ENCODE peak calls at places on chromosomes 1 and 21, in seven cellular contexts. C, B, D, H, T, N and G are unnamed samples.

GRCh38 chr1:156591181-156591431 is 470 bp upstream of the NAXE start:
- DNase-seq in C (no peak), B (no peak), D (no peak), H (no peak), T (no peak), N (no peak), G (no peak)

GRCh38 chr1:174003867-174004266 is 18.3 kb downstream of the RC3H1 start:
- DNase-seq in C (no peak), B (no peak), D (no peak), H (no peak), T (no peak), N (no peak), G (no peak)

GRCh38 chr21:42264245-42265195 is 45.6 kb downstream of the ABCG1 start:
- DNase-seq in C (no peak), B (no peak), D (no peak), H (no peak), T (no peak), N (no peak), G (no peak)

GRCh38 chr1:221841291-221841982 is 99.5 kb upstream of the DUSP10 start:
- DNase-seq in C (no peak), B (peak; percentile 78), D (no peak), H (peak; percentile 58), T (no peak), N (no peak), G (peak; percentile 77)

GRCh38 chr21:15209224-15209623 is 144.4 kb upstream of the NRIP1 start:
- DNase-seq in C (peak; percentile 58), B (no peak), D (no peak), H (no peak), T (no peak), N (no peak), G (no peak)

GRCh38 chr1:217747156-217747769 is 116.1 kb downstream of the SPATA17 start:
- DNase-seq in C (peak; percentile 75), B (peak; percentile 62), D (no peak), H (peak; percentile 34), T (peak; percentile 16), N (no peak), G (peak; percentile 74)

GRCh38 chr1:36609241-36610027 is 126.7 kb upstream of the CSF3R start:
- DNase-seq in C (peak; percentile 83), B (peak; percentile 62), D (no peak), H (peak; percentile 31), T (peak; percentile 92), N (peak; percentile 57), G (peak; percentile 32)

GRCh38 chr1:203342192-203342940 is 8.6 kb downstream of the FMOD start:
- DNase-seq in C (peak; percentile 71), B (peak; percentile 61), D (no peak), H (peak; percentile 44), T (peak; percentile 79), N (peak; percentile 55), G (peak; percentile 72)

GRCh38 chr1:45968941-45969666 is 163.3 kb downstream of the PIK3R3 start:
- DNase-seq in C (no peak), B (no peak), D (no peak), H (no peak), T (no peak), N (no peak), G (no peak)

GRCh38 chr1:59241909-59242308 is 55.0 kb upstream of the FGGY start:
- DNase-seq in C (no peak), B (no peak), D (no peak), H (no peak), T (no peak), N (no peak), G (no peak)

GRCh38 chr21:16007933-16008332 is 278.2 kb downstream of the USP25 start:
- DNase-seq in C (no peak), B (no peak), D (no peak), H (no peak), T (no peak), N (no peak), G (peak; percentile 40)

GRCh38 chr1:83559090-83559489 is 439.8 kb downstream of the TTLL7 start:
- DNase-seq in C (no peak), B (no peak), D (no peak), H (no peak), T (no peak), N (no peak), G (no peak)

GRCh38 chr1:179327679-179328078 is 34.1 kb downstream of the SOAT1 start:
- DNase-seq in C (no peak), B (no peak), D (no peak), H (no peak), T (no peak), N (no peak), G (peak; percentile 13)

DNA sequence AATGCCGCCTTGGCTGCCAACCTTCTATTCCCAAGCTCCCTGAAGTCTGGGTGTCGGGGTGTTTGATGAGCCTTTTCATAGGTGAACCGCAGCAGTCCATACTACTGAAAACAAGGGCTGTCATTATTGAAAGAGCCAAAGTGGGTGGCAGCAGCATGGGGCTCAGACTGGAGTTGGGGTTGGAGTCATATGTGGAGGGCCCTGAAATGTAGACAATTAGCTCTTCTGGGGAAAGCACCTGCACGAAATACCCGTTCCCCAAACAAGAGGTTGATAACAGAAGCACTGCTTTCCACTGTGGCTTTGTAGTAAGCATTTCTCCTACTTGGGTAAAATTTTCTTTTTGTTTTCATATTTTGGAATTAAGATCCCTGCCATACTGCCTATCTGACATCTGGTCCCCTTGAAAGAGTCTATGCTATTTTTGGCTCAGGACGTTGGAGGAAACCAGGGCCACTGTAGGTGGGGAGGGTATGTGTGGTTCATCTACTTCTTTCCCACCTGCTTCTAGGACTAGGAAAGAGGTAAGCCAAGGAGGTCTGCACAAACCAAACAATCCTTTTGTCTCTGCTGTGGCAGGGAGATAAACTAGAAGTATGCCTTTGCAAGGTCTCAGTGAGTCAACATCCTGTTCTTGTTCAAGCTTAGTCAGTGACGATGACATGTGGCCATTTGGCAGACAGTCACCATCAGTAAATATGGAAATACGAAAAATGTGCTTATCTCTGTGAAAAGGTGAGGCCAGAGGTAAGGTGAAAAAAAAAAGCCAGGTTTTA is 197.0 kb upstream of the UBE2U start:
- DNase-seq in C (peak; percentile 96), B (peak; percentile 88), D (no peak), H (peak; percentile 84), T (no peak), N (no peak), G (peak; percentile 58)
- H3K4me1 ChIP-seq in C (peaks cover 39% of the 10 kb centered on the region), B (peaks cover 17% of the 10 kb centered on the region), D (no peaks in the 10 kb centered on the region), H (peaks cover 14% of the 10 kb centered on the region), T (peaks cover 15% of the 10 kb centered on the region), N (no peaks in the 10 kb centered on the region), G (peaks cover 24% of the 10 kb centered on the region)

DNA sequence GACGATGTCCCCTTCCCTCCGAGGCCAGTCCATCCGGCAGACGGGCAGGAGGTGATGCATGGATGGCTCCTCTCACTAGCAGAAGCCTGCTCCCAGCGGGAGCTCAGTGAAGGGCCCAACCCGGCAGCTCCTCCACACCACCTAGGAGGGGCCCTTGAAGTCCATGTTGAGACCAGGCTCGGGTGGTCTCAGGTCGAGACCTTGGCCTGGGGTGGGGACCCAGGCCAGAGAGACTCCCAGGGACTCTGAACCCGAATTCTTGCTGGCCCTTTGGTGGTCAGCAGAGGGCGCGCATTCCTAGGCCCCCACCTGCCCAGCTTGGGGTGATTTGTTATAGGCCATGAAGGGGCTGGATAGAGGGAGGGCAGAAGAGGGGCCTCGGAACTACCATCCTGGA is 642 bp upstream of the NT5C1A start:
- DNase-seq in C (no peak), B (peak; percentile 18), D (peak; percentile 58), H (peak; percentile 13), T (peak; percentile 63), N (no peak), G (peak; percentile 28)
- H3K4me3 ChIP-seq in C (no peak overlapping the region), B (peak overlapping the region; percentile 68), D (peak overlapping the region; percentile 48), H (no peak overlapping the region), T (peak overlapping the region; percentile 55), N (no peak overlapping the region), G (no peak overlapping the region)

GRCh38 chr1:234770924-234771540 is 161.1 kb upstream of the IRF2BP2 start:
- DNase-seq in C (no peak), B (no peak), D (no peak), H (no peak), T (no peak), N (no peak), G (no peak)
- H3K9ac ChIP-seq in C (no peak overlapping the region), B (no peak overlapping the region), D (no peak overlapping the region), H (no peak overlapping the region), T (no peak overlapping the region), N (peak overlapping the region; percentile 47), G (no peak overlapping the region)

DNA sequence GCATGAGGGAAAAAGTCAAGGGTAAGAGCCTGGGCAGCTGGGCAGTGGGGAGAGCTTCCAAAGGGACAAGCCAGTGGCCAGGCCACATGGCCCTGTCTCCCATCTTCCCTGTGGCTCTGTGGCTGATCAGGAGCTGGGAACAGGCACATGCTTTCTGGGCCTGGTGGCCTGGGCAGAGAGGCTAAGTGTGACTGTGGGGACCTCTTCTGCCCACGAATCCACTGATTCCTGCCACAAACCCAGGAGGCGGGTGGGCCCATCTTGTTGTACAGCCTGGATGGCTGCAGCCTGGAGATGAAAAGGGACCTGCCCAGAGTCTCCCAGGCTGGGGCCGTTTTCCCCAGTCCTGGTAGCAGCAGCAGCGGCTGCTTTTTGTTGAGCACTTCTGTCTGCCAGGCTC is 55.6 kb upstream of the EPS8L3 start:
- DNase-seq in C (no peak), B (no peak), D (no peak), H (no peak), T (no peak), N (peak; percentile 3), G (no peak)
- H3K4me1 ChIP-seq in C (peaks cover 30% of the 10 kb centered on the region), B (peaks cover 37% of the 10 kb centered on the region), D (peaks cover 13% of the 10 kb centered on the region), H (peaks cover 10% of the 10 kb centered on the region), T (peaks cover 3% of the 10 kb centered on the region), N (peaks cover 47% of the 10 kb centered on the region), G (peaks cover 70% of the 10 kb centered on the region)

GRCh38 chr1:12099610-12100009 is 36.5 kb downstream of the TNFRSF8 start:
- DNase-seq in C (peak; percentile 27), B (no peak), D (no peak), H (no peak), T (no peak), N (no peak), G (no peak)
- H3K4me3 ChIP-seq in C (no peak overlapping the region), B (no peak overlapping the region), D (no peak overlapping the region), H (no peak overlapping the region), T (no peak overlapping the region), N (no peak overlapping the region), G (no peak overlapping the region)